ENCODE peak calls at places on chromosomes 6 and 20, in eight cellular contexts. L, W, C, E, P, K, T and S are unnamed samples. For H3K36me3, the result is how much of the 10 kb centered on the place peaks cover.

GRCh38 chr6:24445704-24446103 is 43.0 kb downstream of the MRS2 start:
- DNase-seq in P (no peak), T (no peak), K (no peak), W (peak), L (no peak), C (no peak), E (no peak), S (no peak)

GRCh38 chr6:148738939-148739821 is 7.7 kb upstream of the UST start:
- DNase-seq in E (no peak), W (no peak), T (no peak), P (no peak), C (no peak), L (no peak), K (no peak), S (no peak)

GRCh38 chr6:79824231-79824630 is 123.1 kb downstream of the ELOVL4 start:
- DNase-seq in P (no peak), C (no peak), K (no peak), E (no peak), T (no peak), L (no peak), W (no peak), S (no peak)

GRCh38 chr20:10352934-10353866 is 80.8 kb downstream of the MKKS start:
- DNase-seq in C (no peak), W (peak), E (no peak), K (no peak), L (no peak), T (no peak), P (no peak), S (no peak)

GRCh38 chr6:35214869-35215664 is 1.3 kb downstream of the SCUBE3 start:
- DNase-seq in P (no peak), C (no peak), W (peak), T (no peak), K (no peak), L (no peak), E (no peak), S (no peak)

GRCh38 chr6:13454286-13455221 is 32.8 kb downstream of the GFOD1 start:
- DNase-seq in C (peak), W (no peak), T (peak), P (no peak), E (peak), K (no peak), L (peak), S (peak)

GRCh38 chr20:17674722-17675518 is 7.1 kb downstream of the RRBP1 start:
- DNase-seq in T (no peak), L (no peak), W (no peak), E (no peak), P (no peak), K (no peak), C (no peak), S (no peak)

GRCh38 chr20:56911946-56912345 is 282.8 kb downstream of the TFAP2C start:
- DNase-seq in W (no peak), P (no peak), T (no peak), C (no peak), K (no peak), L (no peak), E (no peak), S (no peak)

GRCh38 chr6:112663705-112664104 is 316.6 kb downstream of the RFPL4B start:
- DNase-seq in T (no peak), W (no peak), P (no peak), K (no peak), E (no peak), C (no peak), L (no peak), S (no peak)

GRCh38 chr6:53335224-53335994 is 13.3 kb downstream of the ELOVL5 start:
- DNase-seq in E (no peak), L (no peak), W (peak), P (no peak), T (peak), C (peak), K (peak), S (peak)

GRCh38 chr6:16514249-16514648 is 247.0 kb downstream of the ATXN1 start:
- DNase-seq in W (peak), K (no peak), T (no peak), E (no peak), L (no peak), P (no peak), C (no peak), S (no peak)

GRCh38 chr20:5715068-5715841 is 34.9 kb upstream of the SHLD1 start:
- DNase-seq in K (no peak), E (no peak), T (no peak), L (no peak), W (no peak), C (no peak), P (no peak), S (peak)

GRCh38 chr20:39107741-39108140 is 145.6 kb downstream of the DHX35 start:
- DNase-seq in P (no peak), C (no peak), W (no peak), L (no peak), T (no peak), E (no peak), K (no peak), S (no peak)

GRCh38 chr20:3660262-3661059 is 2.7 kb downstream of the GFRA4 start:
- DNase-seq in W (no peak), L (no peak), P (peak), K (no peak), T (no peak), C (no peak), E (no peak), S (no peak)

GRCh38 chr20:58579819-58580492 is 64.8 kb upstream of the APCDD1L start:
- DNase-seq in C (no peak), E (no peak), P (no peak), K (no peak), T (no peak), W (no peak), L (no peak), S (no peak)

GRCh38 chr20:35216541-35216940 is 9.9 kb upstream of the MMP24 start:
- DNase-seq in P (no peak), T (no peak), C (no peak), E (no peak), W (no peak), K (no peak), L (no peak), S (no peak)

GRCh38 chr6:91754691-91755090 is 1167.8 kb upstream of the MAP3K7 start:
- DNase-seq in C (no peak), T (no peak), W (no peak), E (no peak), K (no peak), P (no peak), L (no peak), S (no peak)

GRCh38 chr6:133854167-133854632 is 34.7 kb upstream of the TCF21 start:
- DNase-seq in C (no peak), T (no peak), W (peak), L (no peak), E (no peak), K (no peak), P (no peak), S (no peak)

GRCh38 chr20:44620030-44620429 is 31.5 kb downstream of the ADA start:
- DNase-seq in K (no peak), L (no peak), C (no peak), W (no peak), T (no peak), E (no peak), P (no peak), S (no peak)

GRCh38 chr20:44615876-44616603 is 33.7 kb downstream of the PKIG start:
- DNase-seq in P (no peak), T (no peak), W (no peak), C (no peak), E (no peak), K (no peak), L (peak), S (no peak)

GRCh38 chr20:44616604-44616964 is 34.2 kb downstream of the PKIG start:
- DNase-seq in W (no peak), T (no peak), P (no peak), K (peak), L (peak), C (peak), E (no peak), S (no peak)

GRCh38 chr20:44619294-44619693 is 32.2 kb downstream of the ADA start:
- DNase-seq in T (no peak), K (no peak), C (no peak), P (no peak), W (no peak), E (no peak), L (no peak), S (no peak)

GRCh38 chr20:44618318-44618731 is 33.2 kb downstream of the ADA start:
- DNase-seq in T (peak), L (no peak), E (no peak), C (peak), W (no peak), K (no peak), P (no peak), S (peak)
- H3K36me3 ChIP-seq in T (under half), L (half or more), E (half or more), C (half or more), W (under half), K (under half), P (under half), S (under half)

GRCh38 chr6:42969431-42969830 is 8.9 kb downstream of the GNMT start:
- DNase-seq in K (no peak), T (no peak), L (no peak), P (peak), C (no peak), E (no peak), W (peak), S (no peak)
- H3K36me3 ChIP-seq in K (under half), T (under half), L (half or more), P (under half), C (half or more), E (half or more), W (under half), S (under half)

DNA sequence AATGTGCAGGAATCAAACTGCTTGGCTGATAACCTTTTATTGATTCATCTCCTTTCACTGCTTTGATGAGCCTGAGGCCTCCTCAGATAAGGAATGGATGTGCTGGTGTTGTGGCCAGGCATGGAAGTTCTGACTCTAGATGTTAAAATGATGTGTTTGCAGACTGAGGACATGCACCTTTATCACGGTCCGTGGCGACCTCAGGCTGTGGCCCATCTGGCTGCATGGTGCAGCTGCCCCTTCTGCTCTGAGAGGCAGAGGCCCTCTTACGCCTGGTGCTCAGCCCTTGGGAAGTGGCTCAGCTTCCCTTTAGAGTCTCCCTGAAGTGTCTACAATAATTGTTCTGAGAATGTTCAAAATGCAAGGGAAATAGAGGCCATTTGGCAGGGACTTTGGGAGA is 26.2 kb downstream of the CDH4 start:
- DNase-seq in K (no peak), W (no peak), E (no peak), T (no peak), P (no peak), C (no peak), L (no peak), S (no peak)
- H3K36me3 ChIP-seq in K (under half), W (under half), E (under half), T (under half), P (under half), C (under half), L (under half), S (under half)

GRCh38 chr20:1718604-1719384 is 61.2 kb upstream of the SIRPG start:
- DNase-seq in K (no peak), T (no peak), E (peak), W (no peak), P (no peak), L (peak), C (no peak), S (no peak)

GRCh38 chr20:1722513-1723050 is 65.0 kb upstream of the SIRPG start:
- DNase-seq in C (no peak), T (no peak), W (no peak), E (no peak), L (no peak), K (no peak), P (no peak), S (no peak)

GRCh38 chr20:1721687-1722512 is 64.3 kb upstream of the SIRPG start:
- DNase-seq in L (no peak), T (no peak), K (no peak), C (no peak), P (no peak), W (peak), E (no peak), S (no peak)

GRCh38 chr20:1720845-1721475 is 63.4 kb upstream of the SIRPG start:
- DNase-seq in T (no peak), P (no peak), L (no peak), K (no peak), E (no peak), C (no peak), W (no peak), S (no peak)

GRCh38 chr20:1720226-1720625 is 62.6 kb upstream of the SIRPG start:
- DNase-seq in L (no peak), W (no peak), E (no peak), P (no peak), T (no peak), C (no peak), K (no peak), S (no peak)
- H3K36me3 ChIP-seq in L (under half), W (under half), E (under half), P (under half), T (under half), C (under half), K (under half), S (under half)

DNA sequence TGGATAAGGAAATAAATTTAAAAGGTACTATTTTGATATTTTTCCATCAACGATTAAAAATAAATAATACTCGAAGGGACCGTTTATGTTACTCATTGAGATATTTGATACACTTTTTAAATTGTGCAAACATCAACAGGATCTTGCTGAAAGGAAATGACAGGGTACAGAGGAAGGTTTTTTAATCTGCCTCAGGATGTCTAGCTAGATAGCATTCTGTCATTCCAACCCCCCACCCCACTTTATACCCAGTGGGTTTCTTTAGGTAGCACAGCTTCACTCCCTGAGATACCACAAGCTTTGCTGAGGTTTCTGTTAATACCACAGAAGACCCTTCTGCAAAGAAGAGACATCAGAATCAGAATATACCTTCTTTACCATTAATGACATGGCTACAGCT is 1.2 kb downstream of the PHACTR2 start:
- DNase-seq in C (no peak), L (no peak), W (peak), E (no peak), T (no peak), P (no peak), K (no peak), S (no peak)
- H3K36me3 ChIP-seq in C (under half), L (under half), W (under half), E (under half), T (under half), P (under half), K (under half), S (under half)

GRCh38 chr6:56513631-56514030 is 129.1 kb downstream of the DST start:
- DNase-seq in P (no peak), T (no peak), C (no peak), W (no peak), K (no peak), E (no peak), L (no peak), S (no peak)
- H3K36me3 ChIP-seq in P (under half), T (under half), C (under half), W (under half), K (under half), E (under half), L (half or more), S (under half)